ENCODE peak calls at places on chromosomes 12 and 14, in nine cellular contexts. T, L, Y, Z, A, Q, H, B and N are unnamed samples.

GRCh38 chr12:118126119-118126757 is 9.7 kb upstream of the PEBP1 start:
- DNase-seq in T (no peak), L (no peak), Y (no peak), Z (no peak), A (no peak), Q (no peak), H (no peak), B (no peak), N (no peak)

GRCh38 chr14:65787461-65787860 is 374.9 kb downstream of the FUT8 start:
- DNase-seq in T (no peak), L (no peak), Y (no peak), Z (no peak), A (no peak), Q (no peak), H (no peak), B (no peak), N (no peak)

GRCh38 chr14:102588821-102589220 is 3.6 kb upstream of the RCOR1 start:
- DNase-seq in T (no peak), L (no peak), Y (no peak), Z (no peak), A (no peak), Q (no peak), H (no peak), B (no peak), N (no peak)

GRCh38 chr12:53062011-53062961 is 12.4 kb downstream of the TNS2 start:
- DNase-seq in T (no peak), L (no peak), Y (no peak), Z (peak), A (no peak), Q (no peak), H (no peak), B (no peak), N (no peak)

GRCh38 chr12:121005346-121005815 is 10.9 kb downstream of the C12orf43 start:
- DNase-seq in T (no peak), L (peak), Y (peak), Z (no peak), A (peak), Q (peak), H (peak), B (peak), N (no peak)

GRCh38 chr12:22893878-22894277 is 268.9 kb downstream of the ETNK1 start:
- DNase-seq in T (no peak), L (no peak), Y (no peak), Z (no peak), A (no peak), Q (no peak), H (no peak), B (no peak), N (no peak)

GRCh38 chr14:88281447-88281846 is 41.6 kb downstream of the KCNK10 start:
- DNase-seq in T (no peak), L (no peak), Y (no peak), Z (no peak), A (no peak), Q (no peak), H (no peak), B (no peak), N (no peak)

GRCh38 chr12:103848917-103849491 is 8.0 kb upstream of the NT5DC3 start:
- DNase-seq in T (no peak), L (no peak), Y (no peak), Z (no peak), A (no peak), Q (no peak), H (no peak), B (no peak), N (no peak)

GRCh38 chr12:28512876-28513275 is 322.6 kb downstream of the CCDC91 start:
- DNase-seq in T (no peak), L (no peak), Y (no peak), Z (no peak), A (no peak), Q (no peak), H (no peak), B (no peak), N (no peak)

GRCh38 chr12:14774074-14774943 is 29.0 kb downstream of the WBP11 start:
- DNase-seq in T (peak), L (no peak), Y (peak), Z (peak), A (peak), Q (peak), H (peak), B (peak), N (peak)

GRCh38 chr12:12916135-12916956 is 25.0 kb downstream of the GPRC5A start:
- DNase-seq in T (peak), L (peak), Y (peak), Z (peak), A (peak), Q (peak), H (peak), B (peak), N (peak)

GRCh38 chr12:64687816-64688599 is 71.2 kb downstream of the GNS start:
- DNase-seq in T (no peak), L (no peak), Y (no peak), Z (no peak), A (peak), Q (peak), H (no peak), B (no peak), N (no peak)

GRCh38 chr14:97299661-97300060 is 502.5 kb downstream of the VRK1 start:
- DNase-seq in T (peak), L (peak), Y (no peak), Z (no peak), A (no peak), Q (peak), H (no peak), B (no peak), N (no peak)

GRCh38 chr14:73775339-73776193 is 61.4 kb upstream of the PNMA1 start:
- DNase-seq in T (no peak), L (no peak), Y (no peak), Z (no peak), A (no peak), Q (no peak), H (no peak), B (no peak), N (no peak)

GRCh38 chr12:1282670-1283361 is 291.8 kb downstream of the ERC1 start:
- DNase-seq in T (no peak), L (no peak), Y (no peak), Z (peak), A (no peak), Q (no peak), H (no peak), B (no peak), N (no peak)

GRCh38 chr12:53938276-53939140 is at the start of gene HOXC13:
- DNase-seq in T (no peak), L (peak), Y (peak), Z (peak), A (peak), Q (peak), H (no peak), B (peak), N (no peak)

GRCh38 chr14:67240168-67240932 is 885 bp upstream of the PALS1 start:
- DNase-seq in T (peak), L (peak), Y (peak), Z (peak), A (no peak), Q (peak), H (peak), B (peak), N (peak)

GRCh38 chr12:16347391-16348298 is at the start of gene MGST1:
- DNase-seq in T (no peak), L (no peak), Y (peak), Z (peak), A (peak), Q (no peak), H (peak), B (peak), N (no peak)

GRCh38 chr12:3947781-3948180 is 74.6 kb upstream of the PARP11 start:
- DNase-seq in T (no peak), L (no peak), Y (no peak), Z (no peak), A (no peak), Q (no peak), H (no peak), B (no peak), N (no peak)

GRCh38 chr12:12474931-12475485 is 87.7 kb downstream of the DUSP16 start:
- DNase-seq in T (peak), L (no peak), Y (no peak), Z (no peak), A (no peak), Q (peak), H (no peak), B (no peak), N (no peak)

GRCh38 chr12:57886590-57887363 is 40.2 kb upstream of the CTDSP2 start:
- DNase-seq in T (no peak), L (no peak), Y (no peak), Z (no peak), A (no peak), Q (no peak), H (no peak), B (no peak), N (no peak)

GRCh38 chr14:104280085-104280901 is 141.9 kb downstream of the KIF26A start:
- DNase-seq in T (no peak), L (no peak), Y (no peak), Z (no peak), A (no peak), Q (no peak), H (no peak), B (no peak), N (no peak)

GRCh38 chr12:74337951-74338350 is 199.7 kb upstream of the ATXN7L3B start:
- DNase-seq in T (no peak), L (no peak), Y (peak), Z (no peak), A (peak), Q (no peak), H (peak), B (peak), N (no peak)

GRCh38 chr14:78631551-78631950 is 461.4 kb downstream of the NRXN3 start:
- DNase-seq in T (no peak), L (no peak), Y (no peak), Z (no peak), A (no peak), Q (no peak), H (no peak), B (no peak), N (no peak)

GRCh38 chr14:65791551-65791981 is 379.0 kb downstream of the FUT8 start:
- DNase-seq in T (peak), L (no peak), Y (peak), Z (no peak), A (no peak), Q (peak), H (peak), B (no peak), N (no peak)

GRCh38 chr12:103801709-103802585 is 39.1 kb downstream of the NT5DC3 start:
- DNase-seq in T (no peak), L (no peak), Y (peak), Z (no peak), A (peak), Q (no peak), H (peak), B (no peak), N (no peak)